ENCODE peak calls at places on chromosomes 16 and 17, in eight cellular contexts. V, M, N, O, E, Q, B and C are unnamed samples.

GRCh38 chr17:74605361-74605760 is 13.3 kb upstream of the CD300LD start:
- DNase-seq in M (no peak), V (no peak), Q (no peak), E (no peak), N (peak; percentile 41), B (no peak), O (no peak), C (peak; percentile 47)

GRCh38 chr16:71788578-71788977 is 20.1 kb downstream of the AP1G1 start:
- DNase-seq in V (no peak), M (no peak), E (no peak), O (no peak), Q (no peak), N (no peak), B (no peak), C (no peak)

GRCh38 chr17:62994931-62995330 is 28.9 kb downstream of the TANC2 start:
- DNase-seq in V (no peak), Q (no peak), M (no peak), N (peak; percentile 15), B (no peak), E (no peak), O (no peak), C (no peak)

GRCh38 chr17:36742267-36743000 is 141.1 kb downstream of the MRM1 start:
- DNase-seq in N (no peak), E (no peak), M (no peak), B (no peak), Q (peak; percentile 53), V (peak; percentile 45), O (no peak), C (no peak)

GRCh38 chr17:58318627-58319180 is 9.9 kb downstream of the TSPOAP1 start:
- DNase-seq in M (no peak), O (no peak), B (no peak), V (no peak), E (no peak), N (no peak), Q (no peak), C (no peak)

GRCh38 chr17:31197991-31198390 is 99.0 kb downstream of the OMG start:
- DNase-seq in E (no peak), Q (no peak), V (no peak), N (peak; percentile 43), M (no peak), B (no peak), O (no peak), C (no peak)

GRCh38 chr17:64773386-64773835 is 111.3 kb upstream of the SMURF2 start:
- DNase-seq in M (no peak), E (no peak), V (no peak), N (no peak), Q (no peak), B (no peak), O (no peak), C (no peak)

GRCh38 chr16:47204736-47205499 is 61.2 kb upstream of the NETO2 start:
- DNase-seq in Q (no peak), E (no peak), B (no peak), O (no peak), N (no peak), M (no peak), V (no peak), C (peak; percentile 5)

GRCh38 chr16:31568577-31569359 is 41.1 kb downstream of the AHSP start:
- DNase-seq in Q (peak; percentile 52), N (no peak), M (no peak), E (no peak), O (peak; percentile 20), B (no peak), V (peak; percentile 13), C (no peak)

GRCh38 chr17:44039829-44040635 is 25.3 kb upstream of the TMEM101 start:
- DNase-seq in O (no peak), E (no peak), B (no peak), Q (no peak), N (peak; percentile 49), V (no peak), M (no peak), C (no peak)

GRCh38 chr17:82433560-82434215 is 15.3 kb upstream of the OGFOD3 start:
- DNase-seq in V (no peak), Q (no peak), O (no peak), B (no peak), N (no peak), M (no peak), E (no peak), C (no peak)

GRCh38 chr17:5352681-5353289 is 66.7 kb downstream of the NUP88 start:
- DNase-seq in M (no peak), O (no peak), V (no peak), N (no peak), Q (no peak), B (no peak), E (no peak), C (no peak)

GRCh38 chr17:77470800-77471733 is 330.3 kb downstream of the SEC14L1 start:
- DNase-seq in N (peak; percentile 43), Q (no peak), V (peak; percentile 67), M (no peak), O (peak; percentile 89), B (peak; percentile 44), E (peak; percentile 63), C (peak; percentile 53)

GRCh38 chr17:71866095-71866494 is 254.7 kb upstream of the SOX9 start:
- DNase-seq in M (no peak), O (no peak), E (no peak), Q (no peak), B (no peak), N (no peak), V (no peak), C (no peak)

GRCh38 chr17:50108556-50108955 is 13.4 kb downstream of the PDK2 start:
- DNase-seq in B (no peak), M (no peak), N (no peak), Q (no peak), V (no peak), O (no peak), E (peak; percentile 48), C (no peak)

GRCh38 chr17:27356091-27356705 is 62.3 kb downstream of the WSB1 start:
- DNase-seq in E (peak; percentile 61), Q (no peak), B (no peak), M (no peak), N (no peak), O (no peak), V (no peak), C (no peak)

GRCh38 chr16:47492428-47493357 is 31.6 kb downstream of the PHKB start:
- DNase-seq in N (peak; percentile 23), Q (no peak), E (peak; percentile 59), O (no peak), B (peak; percentile 92), M (peak; percentile 76), V (no peak), C (no peak)

GRCh38 chr17:15918261-15918660 is 26.7 kb upstream of the ADORA2B start:
- DNase-seq in N (no peak), E (no peak), M (no peak), V (peak; percentile 4), Q (no peak), O (no peak), B (no peak), C (no peak)

GRCh38 chr17:28948873-28949184 is 2.5 kb downstream of the PHF12 start:
- DNase-seq in Q (no peak), M (no peak), E (no peak), N (peak; percentile 34), V (no peak), O (no peak), B (no peak), C (peak; percentile 46)
- TF ChIP-seq USF2 in Q (no peak), M (no peak), E (no peak), N (no peak), V (no peak), O (no peak), B (no peak), C (no peak)

GRCh38 chr16:21097151-21097550 is 53.5 kb downstream of the DNAH3 start:
- DNase-seq in N (peak; percentile 85), B (no peak), V (no peak), M (no peak), Q (no peak), E (no peak), O (no peak), C (no peak)

GRCh38 chr16:21100447-21100846 is 50.2 kb downstream of the DNAH3 start:
- DNase-seq in N (peak; percentile 90), Q (no peak), V (no peak), M (no peak), O (no peak), E (no peak), B (no peak), C (peak; percentile 49)

GRCh38 chr16:21104124-21104860 is 46.4 kb downstream of the DNAH3 start:
- DNase-seq in B (no peak), Q (no peak), N (peak; percentile 68), M (no peak), V (no peak), O (peak; percentile 12), E (no peak), C (no peak)

GRCh38 chr16:21101631-21102420 is 48.8 kb downstream of the DNAH3 start:
- DNase-seq in B (peak; percentile 43), V (peak; percentile 48), O (peak; percentile 11), E (no peak), M (no peak), N (peak; percentile 20), Q (no peak), C (peak; percentile 50)
- TF ChIP-seq USF2 in B (no peak), V (no peak), O (no peak), E (no peak), M (no peak), N (no peak), Q (no peak), C (no peak)

DNA sequence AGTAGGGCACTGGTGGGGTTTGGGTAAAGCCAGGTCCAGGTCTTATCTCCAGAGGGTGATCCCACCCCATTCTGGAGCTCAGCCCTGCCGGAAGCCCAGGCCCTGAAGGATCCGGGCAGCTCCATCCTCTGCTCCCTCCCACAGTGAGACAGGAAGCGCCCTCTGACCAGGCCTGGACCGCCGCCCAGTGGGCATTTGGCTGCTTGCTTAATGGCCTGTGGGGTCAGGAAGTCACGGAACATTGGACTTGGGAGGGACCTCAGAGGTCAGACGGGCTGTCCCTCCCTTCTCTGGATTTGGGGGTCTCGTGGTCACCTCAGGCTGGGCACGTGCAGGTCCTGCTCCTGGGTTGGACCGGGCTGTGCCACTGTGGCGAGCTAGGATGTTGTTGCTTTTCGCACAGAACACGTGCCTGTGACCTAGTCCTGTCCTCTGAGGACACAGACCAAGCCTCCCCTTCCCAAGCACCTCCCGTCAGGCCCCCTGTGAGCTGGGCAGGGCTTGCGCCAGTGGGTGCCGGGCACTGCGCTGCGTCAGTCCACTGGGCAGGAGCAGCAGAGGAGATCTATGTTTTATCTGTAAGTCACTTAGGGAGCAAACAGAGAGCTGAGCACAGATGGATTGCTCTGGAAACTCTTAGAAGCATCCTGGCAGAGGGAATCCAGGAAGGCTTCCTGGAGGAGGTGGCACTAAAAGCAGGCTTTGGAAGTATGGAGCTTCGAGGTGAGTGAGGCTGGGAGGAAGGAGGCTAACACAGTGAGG is 49.4 kb upstream of the GSE1 start:
- DNase-seq in B (peak; percentile 78), O (peak; percentile 90), N (peak; percentile 37), M (no peak), E (peak; percentile 71), Q (peak; percentile 49), V (no peak), C (peak; percentile 51)
- TF ChIP-seq USF2 in B (no peak), O (no peak), N (no peak), M (no peak), E (no peak), Q (no peak), V (no peak), C (no peak)

DNA sequence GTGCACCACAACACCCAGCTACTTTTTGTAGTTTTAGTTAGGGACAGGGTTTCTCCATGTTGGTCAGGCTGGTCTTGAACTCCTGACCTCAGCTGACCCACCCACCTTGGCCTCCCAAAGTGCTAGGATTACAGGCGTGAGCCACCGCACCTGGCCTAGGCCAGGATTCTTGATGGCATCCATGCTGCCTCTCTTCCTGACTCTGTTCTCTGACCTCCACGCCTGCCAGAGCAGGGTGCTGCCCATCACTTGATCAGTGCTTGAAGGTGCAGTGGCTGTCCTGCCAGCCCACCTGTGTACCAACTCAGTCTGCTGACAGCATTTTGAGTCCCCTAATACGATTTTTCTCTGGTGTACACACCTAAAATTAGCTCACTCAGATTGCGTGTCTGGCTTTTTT is 5.8 kb downstream of the HAS3 start:
- DNase-seq in O (no peak), M (no peak), B (no peak), Q (no peak), V (no peak), N (no peak), E (no peak), C (no peak)
- TF ChIP-seq USF2 in O (no peak), M (no peak), B (no peak), Q (no peak), V (no peak), N (no peak), E (no peak), C (no peak)